ENCODE peak calls at places on chromosomes 2 and 18, in four cellular contexts. One of them, this sample, is unnamed.

GRCh38 chr2:84808279-84808678 is 72.6 kb downstream of the TRABD2A start:
- DNase-seq in HepG2: no peak
- DNase-seq in GM12878: no peak
- DNase-seq in K562: no peak
- DNase-seq in this sample: no peak

GRCh38 chr18:9832871-9833270 is 52.9 kb upstream of the TXNDC2 start:
- DNase-seq in HepG2: no peak
- DNase-seq in GM12878: no peak
- DNase-seq in K562: no peak
- DNase-seq in this sample: no peak

GRCh38 chr2:232901711-232902578 is 31.9 kb downstream of the SNORC start:
- DNase-seq in HepG2: peak; percentile 60
- DNase-seq in GM12878: no peak
- DNase-seq in K562: peak; percentile 28
- DNase-seq in this sample: no peak

GRCh38 chr2:220555961-220556360 is 928.5 kb downstream of the SLC4A3 start:
- DNase-seq in HepG2: no peak
- DNase-seq in GM12878: no peak
- DNase-seq in K562: no peak
- DNase-seq in this sample: no peak

GRCh38 chr2:43792653-43793052 is 18.8 kb downstream of the DYNC2LI1 start:
- DNase-seq in HepG2: no peak
- DNase-seq in GM12878: peak; percentile 12
- DNase-seq in K562: no peak
- DNase-seq in this sample: no peak

GRCh38 chr2:155115856-155116255 is 417.4 kb downstream of the KCNJ3 start:
- DNase-seq in HepG2: no peak
- DNase-seq in GM12878: no peak
- DNase-seq in K562: no peak
- DNase-seq in this sample: no peak

GRCh38 chr2:217878865-217879595 is 123.8 kb downstream of the TNS1 start:
- DNase-seq in HepG2: no peak
- DNase-seq in GM12878: no peak
- DNase-seq in K562: peak; percentile 14
- DNase-seq in this sample: no peak

GRCh38 chr2:22957441-22957840 is 427.5 kb upstream of the KLHL29 start:
- DNase-seq in HepG2: no peak
- DNase-seq in GM12878: no peak
- DNase-seq in K562: no peak
- DNase-seq in this sample: no peak

GRCh38 chr18:41449612-41450011 is 505.4 kb upstream of the PIK3C3 start:
- DNase-seq in HepG2: no peak
- DNase-seq in GM12878: no peak
- DNase-seq in K562: no peak
- DNase-seq in this sample: no peak

GRCh38 chr2:42975358-42975717 is 183.0 kb upstream of the HAAO start:
- DNase-seq in HepG2: no peak
- DNase-seq in GM12878: no peak
- DNase-seq in K562: no peak
- DNase-seq in this sample: no peak

GRCh38 chr2:166017208-166017607 is 63.6 kb upstream of the TTC21B start:
- DNase-seq in HepG2: no peak
- DNase-seq in GM12878: no peak
- DNase-seq in K562: no peak
- DNase-seq in this sample: no peak

GRCh38 chr2:49616800-49617199 is 462.5 kb upstream of the FSHR start:
- DNase-seq in HepG2: peak; percentile 30
- DNase-seq in GM12878: no peak
- DNase-seq in K562: no peak
- DNase-seq in this sample: peak; percentile 23

GRCh38 chr2:36572752-36573125 is 25.2 kb downstream of the FEZ2 start:
- DNase-seq in HepG2: no peak
- DNase-seq in GM12878: no peak
- DNase-seq in K562: no peak
- DNase-seq in this sample: no peak

GRCh38 chr2:133085646-133086045 is 415.6 kb upstream of the LYPD1 start:
- DNase-seq in HepG2: no peak
- DNase-seq in GM12878: no peak
- DNase-seq in K562: no peak
- DNase-seq in this sample: no peak

GRCh38 chr18:23504720-23505119 is 1.4 kb downstream of the RMC1 start:
- DNase-seq in HepG2: no peak
- DNase-seq in GM12878: peak; percentile 66
- DNase-seq in K562: no peak
- DNase-seq in this sample: no peak

GRCh38 chr2:171598713-171599319 is 76.5 kb downstream of the CYBRD1 start:
- DNase-seq in HepG2: peak; percentile 72
- DNase-seq in GM12878: peak; percentile 24
- DNase-seq in K562: peak; percentile 81
- DNase-seq in this sample: peak; percentile 80

GRCh38 chr2:127811397-127811860 is 458 bp upstream of the WDR33 start:
- DNase-seq in HepG2: no peak
- DNase-seq in GM12878: no peak
- DNase-seq in K562: peak; percentile 36
- DNase-seq in this sample: no peak

GRCh38 chr2:100271210-100271609 is 51.1 kb downstream of the LONRF2 start:
- DNase-seq in HepG2: no peak
- DNase-seq in GM12878: no peak
- DNase-seq in K562: no peak
- DNase-seq in this sample: no peak

GRCh38 chr2:29011650-29012060 is 30.6 kb downstream of the TOGARAM2 start:
- DNase-seq in HepG2: no peak
- DNase-seq in GM12878: no peak
- DNase-seq in K562: no peak
- DNase-seq in this sample: no peak

GRCh38 chr2:223101340-223102039 is 49.5 kb downstream of the KCNE4 start:
- DNase-seq in HepG2: peak; percentile 31
- DNase-seq in GM12878: peak; percentile 31
- DNase-seq in K562: peak; percentile 71
- DNase-seq in this sample: peak; percentile 52

GRCh38 chr2:26561918-26562810 is 79.0 kb downstream of the CIB4 start:
- DNase-seq in HepG2: peak; percentile 61
- DNase-seq in GM12878: no peak
- DNase-seq in K562: peak; percentile 25
- DNase-seq in this sample: no peak

GRCh38 chr18:79394438-79395307 is 1.1 kb upstream of the NFATC1 start:
- DNase-seq in HepG2: no peak
- DNase-seq in GM12878: no peak
- DNase-seq in K562: peak; percentile 30
- DNase-seq in this sample: peak; percentile 28

GRCh38 chr2:230564805-230565779 is 147.6 kb upstream of the CAB39 start:
- DNase-seq in HepG2: no peak
- DNase-seq in GM12878: no peak
- DNase-seq in K562: peak; percentile 5
- DNase-seq in this sample: no peak

GRCh38 chr2:197152451-197153228 is 157.9 kb downstream of the ANKRD44 start:
- DNase-seq in HepG2: no peak
- DNase-seq in GM12878: peak; percentile 67
- DNase-seq in K562: no peak
- DNase-seq in this sample: no peak

GRCh38 chr2:127643698-127644660 is 2.0 kb upstream of the GPR17 start:
- DNase-seq in HepG2: no peak
- DNase-seq in GM12878: no peak
- DNase-seq in K562: no peak
- DNase-seq in this sample: no peak

GRCh38 chr2:24409700-24410556 is 49.6 kb upstream of the ITSN2 start:
- DNase-seq in HepG2: peak; percentile 71
- DNase-seq in GM12878: peak; percentile 31
- DNase-seq in K562: peak; percentile 78
- DNase-seq in this sample: peak; percentile 73

GRCh38 chr2:216320852-216321251 is 51.4 kb downstream of the MARCHF4 start:
- DNase-seq in HepG2: no peak
- DNase-seq in GM12878: no peak
- DNase-seq in K562: no peak
- DNase-seq in this sample: no peak

GRCh38 chr18:58793361-58793760 is 71.3 kb upstream of the ZNF532 start:
- DNase-seq in HepG2: no peak
- DNase-seq in GM12878: no peak
- DNase-seq in K562: no peak
- DNase-seq in this sample: no peak

GRCh38 chr18:62717059-62717849 is 1.9 kb downstream of the PHLPP1 start:
- DNase-seq in HepG2: peak; percentile 48
- DNase-seq in GM12878: no peak
- DNase-seq in K562: peak; percentile 32
- DNase-seq in this sample: no peak

GRCh38 chr2:177335917-177336450 is 56.6 kb upstream of the AGPS start:
- DNase-seq in HepG2: no peak
- DNase-seq in GM12878: no peak
- DNase-seq in K562: no peak
- DNase-seq in this sample: no peak
- TF ChIP-seq SP1 in HepG2: no peak
- TF ChIP-seq SP1 in GM12878: no peak
- TF ChIP-seq SP1 in K562: no peak
- TF ChIP-seq SP1 in this sample: no peak

GRCh38 chr18:48090702-48091101 is 160.2 kb upstream of the SMAD2 start:
- DNase-seq in HepG2: no peak
- DNase-seq in GM12878: no peak
- DNase-seq in K562: peak; percentile 14
- DNase-seq in this sample: no peak
- TF ChIP-seq TARDBP in HepG2: no peak
- TF ChIP-seq TARDBP in GM12878: no peak
- TF ChIP-seq TARDBP in K562: no peak
- TF ChIP-seq TARDBP in this sample: no peak

GRCh38 chr2:189681203-189681602 is 6.7 kb downstream of the ANKAR start:
- DNase-seq in HepG2: no peak
- DNase-seq in GM12878: no peak
- DNase-seq in K562: no peak
- DNase-seq in this sample: no peak

GRCh38 chr2:189683348-189683747 is 8.9 kb downstream of the ANKAR start:
- DNase-seq in HepG2: no peak
- DNase-seq in GM12878: no peak
- DNase-seq in K562: no peak
- DNase-seq in this sample: no peak

GRCh38 chr2:189679224-189679623 is 4.8 kb downstream of the ANKAR start:
- DNase-seq in HepG2: no peak
- DNase-seq in GM12878: no peak
- DNase-seq in K562: no peak
- DNase-seq in this sample: no peak

GRCh38 chr2:189685540-189686229 is 11.2 kb downstream of the ANKAR start:
- DNase-seq in HepG2: no peak
- DNase-seq in GM12878: no peak
- DNase-seq in K562: peak; percentile 55
- DNase-seq in this sample: no peak

DNA sequence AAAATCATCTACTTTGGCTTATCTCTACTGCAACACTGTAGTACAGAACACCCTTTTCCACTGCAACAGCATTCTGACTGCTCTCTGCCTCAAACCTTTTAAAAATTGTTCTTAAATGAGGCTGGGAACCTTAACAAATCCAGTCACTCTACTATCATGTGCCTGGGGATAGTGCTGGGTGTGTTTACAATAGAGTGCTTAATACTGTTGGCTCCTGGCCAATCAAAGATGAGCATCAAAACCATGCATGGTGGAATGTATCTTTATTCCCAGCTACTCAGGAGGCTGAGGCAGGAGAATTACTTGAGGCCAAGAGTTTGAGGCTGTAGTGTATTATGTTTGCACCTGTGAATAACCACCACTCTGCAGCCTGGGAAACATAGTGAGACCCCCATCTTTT is 7.4 kb downstream of the ANKAR start:
- DNase-seq in HepG2: no peak
- DNase-seq in GM12878: no peak
- DNase-seq in K562: no peak
- DNase-seq in this sample: no peak
- TF ChIP-seq BHLHE40 in HepG2: no peak
- TF ChIP-seq BHLHE40 in GM12878: no peak
- TF ChIP-seq BHLHE40 in K562: no peak
- TF ChIP-seq BHLHE40 in this sample: no peak

DNA sequence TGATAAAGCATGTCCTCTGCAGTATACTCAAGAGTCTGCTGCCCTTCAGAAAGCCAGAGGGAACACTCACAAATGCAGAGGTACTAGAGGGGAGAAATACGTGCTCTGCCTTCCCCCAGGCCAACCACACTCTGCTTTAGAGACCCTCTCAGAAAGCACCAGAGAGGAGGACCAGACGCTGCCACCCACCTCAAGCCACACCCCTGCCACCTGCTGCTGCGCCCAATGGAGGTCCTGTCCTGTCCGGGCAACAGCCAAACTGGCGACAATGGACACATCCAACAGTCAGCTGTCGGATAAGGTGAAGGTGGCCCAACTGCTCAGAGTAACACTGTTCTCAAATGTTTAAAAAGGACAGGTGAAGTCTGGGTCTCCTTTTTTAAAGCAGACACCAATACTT is 44.6 kb downstream of the FAM168B start:
- DNase-seq in HepG2: no peak
- DNase-seq in GM12878: no peak
- DNase-seq in K562: no peak
- DNase-seq in this sample: no peak
- TF ChIP-seq SP1 in HepG2: no peak
- TF ChIP-seq SP1 in GM12878: no peak
- TF ChIP-seq SP1 in K562: no peak
- TF ChIP-seq SP1 in this sample: no peak

DNA sequence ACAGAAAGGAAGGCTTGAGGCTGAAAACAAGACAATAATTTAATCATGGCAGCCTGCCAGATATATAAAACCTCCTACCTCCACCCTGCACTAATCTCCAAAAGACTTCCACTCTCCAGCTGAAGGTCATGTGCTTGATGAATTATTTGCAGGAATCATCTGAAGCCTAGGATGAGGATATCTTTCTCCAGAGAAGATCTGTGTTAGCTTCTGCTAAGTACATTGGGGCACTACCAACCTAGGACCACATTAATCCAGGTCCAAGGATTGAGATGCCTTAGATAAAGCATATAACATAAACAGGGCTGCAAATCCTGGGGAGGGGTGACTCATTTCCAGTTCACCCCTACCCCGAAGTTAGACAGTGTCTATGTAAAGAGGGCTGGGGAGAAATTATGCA is 80.5 kb upstream of the FRZB start:
- DNase-seq in HepG2: no peak
- DNase-seq in GM12878: no peak
- DNase-seq in K562: no peak
- DNase-seq in this sample: peak; percentile 25
- TF ChIP-seq TARDBP in HepG2: no peak
- TF ChIP-seq TARDBP in GM12878: no peak
- TF ChIP-seq TARDBP in K562: no peak
- TF ChIP-seq TARDBP in this sample: no peak

This sample was measured in HEK293T.